ENCODE peak calls at places on chromosomes 11 and 22, in ten cellular contexts. One of them, this sample, is unnamed.

GRCh38 chr11:71979094-71979493 is 19.6 kb upstream of the IL18BP start:
- DNase-seq in fibroblast of lung: no peak
- DNase-seq in endodermal cell: no peak
- DNase-seq in CD4-positive, CD25-positive, alpha-beta regulatory T cell: no peak
- DNase-seq in PC-3: no peak
- DNase-seq in GM23338: no peak
- DNase-seq in suprapubic skin: no peak
- DNase-seq in mammary epithelial cell: no peak
- DNase-seq in heart right ventricle: no peak
- DNase-seq in SJSA1: no peak
- DNase-seq in this sample: no peak

GRCh38 chr11:8910662-8911039 is 338 bp upstream of the AKIP1 start:
- DNase-seq in SJSA1: no peak
- DNase-seq in endodermal cell: no peak
- DNase-seq in suprapubic skin: no peak
- DNase-seq in PC-3: no peak
- DNase-seq in fibroblast of lung: no peak
- DNase-seq in mammary epithelial cell: no peak
- DNase-seq in CD4-positive, CD25-positive, alpha-beta regulatory T cell: no peak
- DNase-seq in GM23338: no peak
- DNase-seq in heart right ventricle: no peak
- DNase-seq in this sample: no peak

GRCh38 chr22:42947211-42947990 is 67.5 kb downstream of the PACSIN2 start:
- DNase-seq in mammary epithelial cell: peak; percentile 68
- DNase-seq in SJSA1: peak; percentile 61
- DNase-seq in PC-3: peak; percentile 72
- DNase-seq in endodermal cell: no peak
- DNase-seq in suprapubic skin: peak; percentile 70
- DNase-seq in CD4-positive, CD25-positive, alpha-beta regulatory T cell: no peak
- DNase-seq in GM23338: no peak
- DNase-seq in fibroblast of lung: peak; percentile 36
- DNase-seq in heart right ventricle: peak; percentile 70
- DNase-seq in this sample: peak; percentile 76

GRCh38 chr11:24239930-24240329 is 256.9 kb upstream of the LUZP2 start:
- DNase-seq in PC-3: no peak
- DNase-seq in heart right ventricle: no peak
- DNase-seq in SJSA1: no peak
- DNase-seq in fibroblast of lung: no peak
- DNase-seq in CD4-positive, CD25-positive, alpha-beta regulatory T cell: no peak
- DNase-seq in endodermal cell: no peak
- DNase-seq in suprapubic skin: no peak
- DNase-seq in mammary epithelial cell: no peak
- DNase-seq in GM23338: no peak
- DNase-seq in this sample: no peak

GRCh38 chr22:28021998-28022660 is 103.1 kb upstream of the PITPNB start:
- DNase-seq in endodermal cell: no peak
- DNase-seq in GM23338: no peak
- DNase-seq in SJSA1: peak; percentile 27
- DNase-seq in CD4-positive, CD25-positive, alpha-beta regulatory T cell: no peak
- DNase-seq in suprapubic skin: peak; percentile 46
- DNase-seq in fibroblast of lung: no peak
- DNase-seq in heart right ventricle: no peak
- DNase-seq in mammary epithelial cell: no peak
- DNase-seq in PC-3: no peak
- DNase-seq in this sample: no peak

GRCh38 chr22:49306632-49306975 is 521.1 kb downstream of the BRD1 start:
- DNase-seq in mammary epithelial cell: no peak
- DNase-seq in heart right ventricle: no peak
- DNase-seq in SJSA1: peak; percentile 29
- DNase-seq in PC-3: no peak
- DNase-seq in CD4-positive, CD25-positive, alpha-beta regulatory T cell: no peak
- DNase-seq in GM23338: no peak
- DNase-seq in suprapubic skin: peak; percentile 40
- DNase-seq in endodermal cell: peak; percentile 32
- DNase-seq in fibroblast of lung: no peak
- DNase-seq in this sample: no peak

GRCh38 chr11:103494491-103494890 is 385.3 kb downstream of the DYNC2H1 start:
- DNase-seq in GM23338: no peak
- DNase-seq in suprapubic skin: no peak
- DNase-seq in PC-3: no peak
- DNase-seq in heart right ventricle: no peak
- DNase-seq in SJSA1: no peak
- DNase-seq in mammary epithelial cell: no peak
- DNase-seq in fibroblast of lung: no peak
- DNase-seq in endodermal cell: no peak
- DNase-seq in CD4-positive, CD25-positive, alpha-beta regulatory T cell: no peak
- DNase-seq in this sample: peak; percentile 13

GRCh38 chr11:74276581-74276980 is 34.9 kb downstream of the P4HA3 start:
- DNase-seq in CD4-positive, CD25-positive, alpha-beta regulatory T cell: no peak
- DNase-seq in heart right ventricle: no peak
- DNase-seq in SJSA1: no peak
- DNase-seq in fibroblast of lung: peak; percentile 82
- DNase-seq in GM23338: no peak
- DNase-seq in PC-3: no peak
- DNase-seq in endodermal cell: no peak
- DNase-seq in suprapubic skin: no peak
- DNase-seq in mammary epithelial cell: no peak
- DNase-seq in this sample: no peak

GRCh38 chr11:316031-316701 is 2.3 kb downstream of the IFITM1 start:
- DNase-seq in suprapubic skin: peak; percentile 72
- DNase-seq in SJSA1: no peak
- DNase-seq in mammary epithelial cell: no peak
- DNase-seq in PC-3: no peak
- DNase-seq in endodermal cell: no peak
- DNase-seq in CD4-positive, CD25-positive, alpha-beta regulatory T cell: no peak
- DNase-seq in heart right ventricle: peak; percentile 64
- DNase-seq in GM23338: no peak
- DNase-seq in fibroblast of lung: no peak
- DNase-seq in this sample: no peak

GRCh38 chr11:88629496-88629895 is 292.0 kb upstream of the CTSC start:
- DNase-seq in PC-3: peak; percentile 20
- DNase-seq in endodermal cell: no peak
- DNase-seq in SJSA1: no peak
- DNase-seq in fibroblast of lung: peak; percentile 36
- DNase-seq in GM23338: no peak
- DNase-seq in heart right ventricle: no peak
- DNase-seq in suprapubic skin: no peak
- DNase-seq in CD4-positive, CD25-positive, alpha-beta regulatory T cell: no peak
- DNase-seq in mammary epithelial cell: peak; percentile 2
- DNase-seq in this sample: no peak

GRCh38 chr11:73636249-73636648 is 10.1 kb upstream of the PLEKHB1 start:
- DNase-seq in CD4-positive, CD25-positive, alpha-beta regulatory T cell: no peak
- DNase-seq in endodermal cell: no peak
- DNase-seq in GM23338: no peak
- DNase-seq in fibroblast of lung: no peak
- DNase-seq in mammary epithelial cell: no peak
- DNase-seq in suprapubic skin: no peak
- DNase-seq in heart right ventricle: no peak
- DNase-seq in SJSA1: no peak
- DNase-seq in PC-3: no peak
- DNase-seq in this sample: no peak

GRCh38 chr22:50316114-50317065 is 8.9 kb upstream of the PLXNB2 start:
- DNase-seq in endodermal cell: no peak
- DNase-seq in CD4-positive, CD25-positive, alpha-beta regulatory T cell: no peak
- DNase-seq in fibroblast of lung: no peak
- DNase-seq in GM23338: no peak
- DNase-seq in mammary epithelial cell: no peak
- DNase-seq in heart right ventricle: no peak
- DNase-seq in SJSA1: no peak
- DNase-seq in suprapubic skin: no peak
- DNase-seq in PC-3: no peak
- DNase-seq in this sample: peak; percentile 9

GRCh38 chr11:18790820-18791174 is 801 bp downstream of the PTPN5 start:
- DNase-seq in endodermal cell: peak; percentile 79
- DNase-seq in CD4-positive, CD25-positive, alpha-beta regulatory T cell: no peak
- DNase-seq in SJSA1: no peak
- DNase-seq in mammary epithelial cell: no peak
- DNase-seq in GM23338: no peak
- DNase-seq in PC-3: no peak
- DNase-seq in heart right ventricle: no peak
- DNase-seq in suprapubic skin: no peak
- DNase-seq in fibroblast of lung: no peak
- DNase-seq in this sample: no peak
- H3K4me3 ChIP-seq in endodermal cell: peak overlapping the region; percentile 84
- H3K4me3 ChIP-seq in CD4-positive, CD25-positive, alpha-beta regulatory T cell: no peak overlapping the region
- H3K4me3 ChIP-seq in SJSA1: no peak overlapping the region
- H3K4me3 ChIP-seq in mammary epithelial cell: no peak overlapping the region
- H3K4me3 ChIP-seq in GM23338: peak overlapping the region; percentile 90
- H3K4me3 ChIP-seq in PC-3: no peak overlapping the region
- H3K4me3 ChIP-seq in heart right ventricle: peak overlapping the region; percentile 53
- H3K4me3 ChIP-seq in suprapubic skin: peak overlapping the region; percentile 36
- H3K4me3 ChIP-seq in fibroblast of lung: no peak overlapping the region
- H3K4me3 ChIP-seq in this sample: no peak overlapping the region

GRCh38 chr22:38753894-38754246 is 1.9 kb downstream of the SUN2 start:
- DNase-seq in GM23338: no peak
- DNase-seq in endodermal cell: no peak
- DNase-seq in mammary epithelial cell: no peak
- DNase-seq in PC-3: no peak
- DNase-seq in fibroblast of lung: no peak
- DNase-seq in CD4-positive, CD25-positive, alpha-beta regulatory T cell: no peak
- DNase-seq in heart right ventricle: no peak
- DNase-seq in suprapubic skin: no peak
- DNase-seq in SJSA1: no peak
- DNase-seq in this sample: no peak
- H3K27ac ChIP-seq in GM23338: no peak overlapping the region
- H3K27ac ChIP-seq in endodermal cell: peak overlapping the region; percentile 45
- H3K27ac ChIP-seq in mammary epithelial cell: no peak overlapping the region
- H3K27ac ChIP-seq in PC-3: peak overlapping the region; percentile 17
- H3K27ac ChIP-seq in fibroblast of lung: no peak overlapping the region
- H3K27ac ChIP-seq in CD4-positive, CD25-positive, alpha-beta regulatory T cell: peak overlapping the region; percentile 76
- H3K27ac ChIP-seq in heart right ventricle: peak overlapping the region; percentile 96
- H3K27ac ChIP-seq in suprapubic skin: peak overlapping the region; percentile 99
- H3K27ac ChIP-seq in SJSA1: no peak overlapping the region
- H3K27ac ChIP-seq in this sample: no peak overlapping the region

DNA sequence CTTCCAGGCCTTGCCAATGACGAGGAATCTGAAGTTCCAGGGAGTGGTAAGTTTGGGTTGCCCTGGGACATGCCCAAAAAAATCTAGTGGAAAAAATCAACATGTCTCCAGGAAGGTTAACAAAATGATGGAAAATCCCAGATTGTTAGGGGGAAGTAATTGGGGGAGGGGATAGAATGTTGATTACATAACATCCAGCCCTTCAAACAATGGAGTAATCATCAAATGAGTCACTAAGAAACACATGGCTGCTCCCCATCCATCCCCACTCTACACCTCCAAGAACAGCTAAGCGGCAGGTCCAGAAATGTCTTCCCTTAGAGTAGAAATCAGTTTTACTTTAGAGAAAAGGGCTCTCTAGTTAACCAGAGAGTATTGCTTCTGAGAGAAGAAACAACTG is 94.9 kb downstream of the ETS1 start:
- DNase-seq in fibroblast of lung: peak; percentile 72
- DNase-seq in suprapubic skin: no peak
- DNase-seq in GM23338: no peak
- DNase-seq in PC-3: no peak
- DNase-seq in CD4-positive, CD25-positive, alpha-beta regulatory T cell: no peak
- DNase-seq in SJSA1: no peak
- DNase-seq in mammary epithelial cell: peak; percentile 40
- DNase-seq in endodermal cell: no peak
- DNase-seq in heart right ventricle: no peak
- DNase-seq in this sample: no peak
- H3K4me1 ChIP-seq in fibroblast of lung: peaks cover 56% of the 10 kb centered on the region
- H3K4me1 ChIP-seq in suprapubic skin: peaks cover 72% of the 10 kb centered on the region
- H3K4me1 ChIP-seq in GM23338: peaks cover 11% of the 10 kb centered on the region
- H3K4me1 ChIP-seq in PC-3: peaks cover 63% of the 10 kb centered on the region
- H3K4me1 ChIP-seq in CD4-positive, CD25-positive, alpha-beta regulatory T cell: peaks cover 100% of the 10 kb centered on the region
- H3K4me1 ChIP-seq in SJSA1: peaks cover 57% of the 10 kb centered on the region
- H3K4me1 ChIP-seq in mammary epithelial cell: peaks cover 43% of the 10 kb centered on the region
- H3K4me1 ChIP-seq in endodermal cell: peaks cover 10% of the 10 kb centered on the region
- H3K4me1 ChIP-seq in heart right ventricle: peaks cover 100% of the 10 kb centered on the region
- H3K4me1 ChIP-seq in this sample: peaks cover 15% of the 10 kb centered on the region

GRCh38 chr11:68012843-68013610 is 2.9 kb downstream of the ALDH3B1 start:
- DNase-seq in endodermal cell: no peak
- DNase-seq in mammary epithelial cell: peak; percentile 91
- DNase-seq in PC-3: peak; percentile 99
- DNase-seq in GM23338: no peak
- DNase-seq in heart right ventricle: no peak
- DNase-seq in CD4-positive, CD25-positive, alpha-beta regulatory T cell: no peak
- DNase-seq in fibroblast of lung: peak; percentile 98
- DNase-seq in SJSA1: peak; percentile 99
- DNase-seq in suprapubic skin: no peak
- DNase-seq in this sample: peak; percentile 79
- H3K4me3 ChIP-seq in endodermal cell: no peak overlapping the region
- H3K4me3 ChIP-seq in mammary epithelial cell: no peak overlapping the region
- H3K4me3 ChIP-seq in PC-3: no peak overlapping the region
- H3K4me3 ChIP-seq in GM23338: no peak overlapping the region
- H3K4me3 ChIP-seq in heart right ventricle: no peak overlapping the region
- H3K4me3 ChIP-seq in CD4-positive, CD25-positive, alpha-beta regulatory T cell: no peak overlapping the region
- H3K4me3 ChIP-seq in fibroblast of lung: no peak overlapping the region
- H3K4me3 ChIP-seq in SJSA1: no peak overlapping the region
- H3K4me3 ChIP-seq in suprapubic skin: no peak overlapping the region
- H3K4me3 ChIP-seq in this sample: no peak overlapping the region